ENCODE peak calls at places on chromosomes 11 and 22, in four cellular contexts. K is T-helper 2 cell, F is T-helper 17 cell, T is dorsolateral prefrontal cortex. U is an unnamed sample.
A peak's percentile ranks its signal among the peaks of the same experiment; 100 is the strongest.

GRCh38 chr11:111530091-111530490 is 10.4 kb upstream of the LAYN start:
- DNase-seq in K (no peak), F (no peak), T (no peak), U (peak; percentile 85)

GRCh38 chr11:2741006-2741376 is 41.2 kb upstream of the KCNQ1OT1 start:
- DNase-seq in K (no peak), F (no peak), T (peak; percentile 22), U (no peak)

GRCh38 chr11:19513253-19513652 is 199.4 kb upstream of the NAV2 start:
- DNase-seq in K (no peak), F (no peak), T (no peak), U (no peak)

GRCh38 chr11:69659591-69659990 is 15.6 kb downstream of the LTO1 start:
- DNase-seq in K (no peak), F (no peak), T (peak; percentile 21), U (no peak)

GRCh38 chr11:18726040-18726439 is at the start of gene IGSF22:
- DNase-seq in K (no peak), F (no peak), T (no peak), U (no peak)

GRCh38 chr11:41954034-41954433 is 494.6 kb upstream of the LRRC4C start:
- DNase-seq in K (no peak), F (no peak), T (no peak), U (peak; percentile 72)

GRCh38 chr11:7591107-7591894 is 77.5 kb downstream of the PPFIBP2 start:
- DNase-seq in K (no peak), F (no peak), T (no peak), U (no peak)

GRCh38 chr22:47997612-47998011 is 1235.2 kb downstream of the TBC1D22A start:
- DNase-seq in K (no peak), F (no peak), T (no peak), U (no peak)

GRCh38 chr11:32613500-32614151 is 30.0 kb downstream of the EIF3M start:
- DNase-seq in K (no peak), F (no peak), T (no peak), U (no peak)

GRCh38 chr22:41562461-41562860 is 1.7 kb downstream of the CSDC2 start:
- DNase-seq in K (no peak), F (no peak), T (no peak), U (no peak)

GRCh38 chr22:23391022-23391421 is 189.1 kb downstream of the IGLL1 start:
- DNase-seq in K (no peak), F (no peak), T (no peak), U (no peak)

GRCh38 chr22:17896552-17896951 is 122.3 kb upstream of the BID start:
- DNase-seq in K (no peak), F (no peak), T (no peak), U (no peak)

GRCh38 chr11:11988862-11989261 is 19.6 kb downstream of the DKK3 start:
- DNase-seq in K (no peak), F (no peak), T (no peak), U (no peak)

GRCh38 chr22:33811686-33812085 is 108.6 kb downstream of the LARGE1 start:
- DNase-seq in K (no peak), F (no peak), T (no peak), U (no peak)

GRCh38 chr22:44914026-44914721 is 95.6 kb downstream of the PHF21B start:
- DNase-seq in K (no peak), F (no peak), T (peak; percentile 31), U (no peak)

GRCh38 chr11:19628018-19628417 is 84.6 kb upstream of the NAV2 start:
- DNase-seq in K (no peak), F (no peak), T (no peak), U (peak; percentile 68)

GRCh38 chr11:104999716-105000115 is 23.3 kb downstream of the CASP5 start:
- DNase-seq in K (no peak), F (no peak), T (no peak), U (no peak)

GRCh38 chr22:50443202-50443601 is 31.6 kb downstream of the SBF1 start:
- DNase-seq in K (no peak), F (no peak), T (no peak), U (no peak)

GRCh38 chr11:95739108-95739507 is 50.5 kb downstream of the FAM76B start:
- DNase-seq in K (no peak), F (no peak), T (no peak), U (no peak)

GRCh38 chr22:48785792-48786678 is 1041.6 kb downstream of the BRD1 start:
- DNase-seq in K (no peak), F (no peak), T (no peak), U (no peak)

GRCh38 chr22:22061085-22062077 is 78.8 kb upstream of the TOP3B start:
- DNase-seq in K (no peak), F (no peak), T (peak; percentile 56), U (peak; percentile 54)

GRCh38 chr11:12556155-12556554 is 118.1 kb upstream of the TEAD1 start:
- DNase-seq in K (no peak), F (no peak), T (no peak), U (no peak)

GRCh38 chr11:66287256-66288137 is 1.4 kb downstream of the YIF1A start:
- DNase-seq in K (no peak), F (no peak), T (no peak), U (no peak)

GRCh38 chr11:110177057-110177397 is 83.8 kb downstream of the ZC3H12C start:
- DNase-seq in K (no peak), F (no peak), T (no peak), U (no peak)

GRCh38 chr11:99973993-99974392 is 713.1 kb upstream of the ARHGAP42 start:
- DNase-seq in K (no peak), F (no peak), T (no peak), U (no peak)

GRCh38 chr11:69499216-69499945 is 17.9 kb downstream of the LINC01488 start:
- DNase-seq in K (no peak), F (no peak), T (no peak), U (no peak)

GRCh38 chr22:37496651-37497599 is 10.7 kb upstream of the MFNG start:
- DNase-seq in K (no peak), F (no peak), T (no peak), U (peak; percentile 89)

GRCh38 chr22:31947296-31947695 is 3.0 kb downstream of the YWHAH start:
- DNase-seq in K (no peak), F (peak; percentile 27), T (no peak), U (peak; percentile 46)

GRCh38 chr22:30262917-30263741 is 3.5 kb downstream of the OSM start:
- DNase-seq in K (peak; percentile 75), F (peak; percentile 77), T (peak; percentile 78), U (no peak)

GRCh38 chr22:22823126-22823804 is 64.4 kb upstream of the IGLL5 start:
- DNase-seq in K (no peak), F (no peak), T (no peak), U (no peak)

GRCh38 chr11:13216019-13217006 is 61.3 kb upstream of the BMAL1 start:
- DNase-seq in K (no peak), F (no peak), T (no peak), U (peak; percentile 96)

GRCh38 chr11:2904153-2905052 is 18.8 kb upstream of the CDKN1C start:
- DNase-seq in K (no peak), F (no peak), T (no peak), U (no peak)

GRCh38 chr22:29309332-29310064 is 3.0 kb downstream of the GAS2L1 start:
- DNase-seq in K (no peak), F (no peak), T (no peak), U (no peak)

GRCh38 chr11:66363805-66364535 is 7.6 kb downstream of the SLC29A2 start:
- DNase-seq in K (peak; percentile 50), F (peak; percentile 69), T (no peak), U (no peak)

GRCh38 chr22:39634530-39635399 is 64.2 kb downstream of the CACNA1I start:
- DNase-seq in K (no peak), F (no peak), T (peak; percentile 73), U (peak; percentile 90)